ENCODE peak calls at places on chromosomes 4 and X, in four cellular contexts. One of them, this sample, is unnamed.

GRCh38 chr4:129822708-129823504 is 727.0 kb downstream of the C4orf33 start:
- DNase-seq in GM13976: no peak
- DNase-seq in GM23248: no peak
- DNase-seq in pons: no peak
- DNase-seq in this sample: no peak

GRCh38 chrX:15601932-15602331 is 1.2 kb upstream of the ACE2 start:
- DNase-seq in GM13976: no peak
- DNase-seq in GM23248: no peak
- DNase-seq in pons: no peak
- DNase-seq in this sample: no peak

GRCh38 chrX:131704136-131704695 is 160.3 kb downstream of the OR13H1 start:
- DNase-seq in GM13976: peak
- DNase-seq in GM23248: peak
- DNase-seq in pons: no peak
- DNase-seq in this sample: no peak

GRCh38 chrX:17580529-17581155 is 156.7 kb upstream of the SCML1 start:
- DNase-seq in GM13976: no peak
- DNase-seq in GM23248: peak
- DNase-seq in pons: no peak
- DNase-seq in this sample: no peak

GRCh38 chr4:140706276-140706625 is 49.9 kb downstream of the TBC1D9 start:
- DNase-seq in GM13976: no peak
- DNase-seq in GM23248: no peak
- DNase-seq in pons: no peak
- DNase-seq in this sample: no peak

GRCh38 chr4:165493359-165493758 is 114.6 kb downstream of the CPE start:
- DNase-seq in GM13976: peak
- DNase-seq in GM23248: peak
- DNase-seq in pons: peak
- DNase-seq in this sample: peak

GRCh38 chr4:148954011-148954749 is 512.0 kb upstream of the NR3C2 start:
- DNase-seq in GM13976: no peak
- DNase-seq in GM23248: no peak
- DNase-seq in pons: no peak
- DNase-seq in this sample: no peak

GRCh38 chrX:3712870-3713224 is 602 bp downstream of the PRKX start:
- DNase-seq in GM13976: peak
- DNase-seq in GM23248: no peak
- DNase-seq in pons: no peak
- DNase-seq in this sample: no peak

GRCh38 chrX:120752431-120753128 is 122.7 kb upstream of the C1GALT1C1 start:
- DNase-seq in GM13976: no peak
- DNase-seq in GM23248: no peak
- DNase-seq in pons: no peak
- DNase-seq in this sample: no peak

GRCh38 chrX:27445438-27445837 is 17.7 kb downstream of the PPP4R3C start:
- DNase-seq in GM13976: no peak
- DNase-seq in GM23248: no peak
- DNase-seq in pons: no peak
- DNase-seq in this sample: no peak

GRCh38 chr4:124206779-124207605 is 505.5 kb downstream of the ANKRD50 start:
- DNase-seq in GM13976: no peak
- DNase-seq in GM23248: peak
- DNase-seq in pons: no peak
- DNase-seq in this sample: no peak

GRCh38 chr4:111837761-111838160 is 307.5 kb upstream of the FAM241A start:
- DNase-seq in GM13976: no peak
- DNase-seq in GM23248: no peak
- DNase-seq in pons: no peak
- DNase-seq in this sample: no peak

GRCh38 chr4:25367004-25367621 is 9.9 kb upstream of the ANAPC4 start:
- DNase-seq in GM13976: peak
- DNase-seq in GM23248: peak
- DNase-seq in pons: peak
- DNase-seq in this sample: peak

GRCh38 chr4:3630136-3630933 is 98.1 kb upstream of the LRPAP1 start:
- DNase-seq in GM13976: no peak
- DNase-seq in GM23248: no peak
- DNase-seq in pons: no peak
- DNase-seq in this sample: no peak

GRCh38 chrX:107672955-107673378 is 44.7 kb downstream of the PRPS1 start:
- DNase-seq in GM13976: peak
- DNase-seq in GM23248: peak
- DNase-seq in pons: peak
- DNase-seq in this sample: peak

GRCh38 chr4:17030543-17030942 is 132.1 kb upstream of the LDB2 start:
- DNase-seq in GM13976: no peak
- DNase-seq in GM23248: peak
- DNase-seq in pons: no peak
- DNase-seq in this sample: no peak

GRCh38 chrX:109782994-109783711 is 50.1 kb upstream of the ACSL4 start:
- DNase-seq in GM13976: peak
- DNase-seq in GM23248: peak
- DNase-seq in pons: no peak
- DNase-seq in this sample: no peak

GRCh38 chr4:150739591-150739990 is 157.6 kb downstream of the MAB21L2 start:
- DNase-seq in GM13976: no peak
- DNase-seq in GM23248: no peak
- DNase-seq in pons: no peak
- DNase-seq in this sample: no peak

GRCh38 chr4:146981651-146982050 is 36.0 kb upstream of the TTC29 start:
- DNase-seq in GM13976: no peak
- DNase-seq in GM23248: peak
- DNase-seq in pons: no peak
- DNase-seq in this sample: no peak

GRCh38 chrX:53281321-53281822 is at the start of gene IQSEC2:
- DNase-seq in GM13976: no peak
- DNase-seq in GM23248: peak
- DNase-seq in pons: peak
- DNase-seq in this sample: no peak